ENCODE peak calls at places on chromosome 20, in five cellular contexts. One of them, this sample, is unnamed.

GRCh38 chr20:41182296-41183212 is 45.2 kb downstream of the PLCG1 start:
- DNase-seq in C1 segment of cervical spinal cord: no peak
- DNase-seq in head of caudate nucleus: no peak
- DNase-seq in SK-N-SH: no peak
- DNase-seq in NAMALWA: no peak
- DNase-seq in this sample: peak

GRCh38 chr20:47773381-47773786 is 11.9 kb downstream of the SULF2 start:
- DNase-seq in SK-N-SH: no peak
- DNase-seq in NAMALWA: no peak
- DNase-seq in C1 segment of cervical spinal cord: no peak
- DNase-seq in head of caudate nucleus: no peak
- DNase-seq in this sample: no peak

GRCh38 chr20:32727663-32728062 is 15.6 kb downstream of the COMMD7 start:
- DNase-seq in SK-N-SH: no peak
- DNase-seq in C1 segment of cervical spinal cord: no peak
- DNase-seq in head of caudate nucleus: peak
- DNase-seq in NAMALWA: no peak
- DNase-seq in this sample: no peak

GRCh38 chr20:20553534-20553933 is 158.9 kb downstream of the RALGAPA2 start:
- DNase-seq in head of caudate nucleus: no peak
- DNase-seq in SK-N-SH: no peak
- DNase-seq in NAMALWA: no peak
- DNase-seq in C1 segment of cervical spinal cord: no peak
- DNase-seq in this sample: no peak

GRCh38 chr20:21019831-21020655 is 86.1 kb downstream of the LINC00237 start:
- DNase-seq in SK-N-SH: peak
- DNase-seq in head of caudate nucleus: no peak
- DNase-seq in NAMALWA: no peak
- DNase-seq in C1 segment of cervical spinal cord: no peak
- DNase-seq in this sample: peak

GRCh38 chr20:49853640-49854039 is 41.0 kb downstream of the SLC9A8 start:
- DNase-seq in NAMALWA: no peak
- DNase-seq in head of caudate nucleus: peak
- DNase-seq in SK-N-SH: peak
- DNase-seq in C1 segment of cervical spinal cord: no peak
- DNase-seq in this sample: no peak

GRCh38 chr20:47989957-47990356 is 204.7 kb upstream of the SULF2 start:
- DNase-seq in C1 segment of cervical spinal cord: no peak
- DNase-seq in NAMALWA: no peak
- DNase-seq in head of caudate nucleus: no peak
- DNase-seq in SK-N-SH: peak
- DNase-seq in this sample: no peak

GRCh38 chr20:46349742-46350056 is 41.4 kb upstream of the CDH22 start:
- DNase-seq in NAMALWA: peak
- DNase-seq in SK-N-SH: no peak
- DNase-seq in head of caudate nucleus: no peak
- DNase-seq in C1 segment of cervical spinal cord: no peak
- DNase-seq in this sample: no peak

GRCh38 chr20:41654884-41655283 is 36.7 kb upstream of the CHD6 start:
- DNase-seq in SK-N-SH: no peak
- DNase-seq in C1 segment of cervical spinal cord: no peak
- DNase-seq in NAMALWA: peak
- DNase-seq in head of caudate nucleus: no peak
- DNase-seq in this sample: no peak

GRCh38 chr20:3041818-3042504 is 1.5 kb upstream of the GNRH2 start:
- DNase-seq in head of caudate nucleus: no peak
- DNase-seq in C1 segment of cervical spinal cord: no peak
- DNase-seq in SK-N-SH: no peak
- DNase-seq in NAMALWA: no peak
- DNase-seq in this sample: no peak

GRCh38 chr20:44174996-44175766 is 11.8 kb downstream of the JPH2 start:
- DNase-seq in head of caudate nucleus: no peak
- DNase-seq in C1 segment of cervical spinal cord: no peak
- DNase-seq in SK-N-SH: no peak
- DNase-seq in NAMALWA: no peak
- DNase-seq in this sample: no peak

GRCh38 chr20:57947421-57948176 is 237.8 kb upstream of the PMEPA1 start:
- DNase-seq in SK-N-SH: no peak
- DNase-seq in C1 segment of cervical spinal cord: no peak
- DNase-seq in NAMALWA: no peak
- DNase-seq in head of caudate nucleus: no peak
- DNase-seq in this sample: no peak

GRCh38 chr20:59013031-59013951 is 5.9 kb upstream of the TUBB1 start:
- DNase-seq in C1 segment of cervical spinal cord: no peak
- DNase-seq in NAMALWA: no peak
- DNase-seq in SK-N-SH: no peak
- DNase-seq in head of caudate nucleus: no peak
- DNase-seq in this sample: no peak

GRCh38 chr20:43389839-43390626 is 67.7 kb upstream of the SRSF6 start:
- DNase-seq in head of caudate nucleus: no peak
- DNase-seq in SK-N-SH: peak
- DNase-seq in NAMALWA: no peak
- DNase-seq in C1 segment of cervical spinal cord: no peak
- DNase-seq in this sample: peak

GRCh38 chr20:50968289-50968688 is 9.7 kb downstream of the MOCS3 start:
- DNase-seq in C1 segment of cervical spinal cord: no peak
- DNase-seq in head of caudate nucleus: no peak
- DNase-seq in SK-N-SH: no peak
- DNase-seq in NAMALWA: no peak
- DNase-seq in this sample: no peak

GRCh38 chr20:22904905-22905304 is 130.2 kb upstream of the SSTR4 start:
- DNase-seq in NAMALWA: no peak
- DNase-seq in C1 segment of cervical spinal cord: no peak
- DNase-seq in SK-N-SH: no peak
- DNase-seq in head of caudate nucleus: no peak
- DNase-seq in this sample: no peak

GRCh38 chr20:64041781-64042771 is 6.1 kb downstream of the C20orf204 start:
- DNase-seq in head of caudate nucleus: no peak
- DNase-seq in C1 segment of cervical spinal cord: no peak
- DNase-seq in NAMALWA: no peak
- DNase-seq in SK-N-SH: no peak
- DNase-seq in this sample: no peak

GRCh38 chr20:14824996-14825395 is 487.6 kb upstream of the FLRT3 start:
- DNase-seq in NAMALWA: no peak
- DNase-seq in head of caudate nucleus: no peak
- DNase-seq in C1 segment of cervical spinal cord: no peak
- DNase-seq in SK-N-SH: no peak
- DNase-seq in this sample: no peak

GRCh38 chr20:33657704-33658095 is 4.4 kb upstream of the C20orf144 start:
- DNase-seq in C1 segment of cervical spinal cord: no peak
- DNase-seq in head of caudate nucleus: no peak
- DNase-seq in NAMALWA: no peak
- DNase-seq in SK-N-SH: peak
- DNase-seq in this sample: peak

GRCh38 chr20:54176610-54177009 is 2.8 kb upstream of the CYP24A1 start:
- DNase-seq in NAMALWA: no peak
- DNase-seq in SK-N-SH: no peak
- DNase-seq in C1 segment of cervical spinal cord: no peak
- DNase-seq in head of caudate nucleus: no peak
- DNase-seq in this sample: no peak

GRCh38 chr20:50967621-50968020 is 9.0 kb downstream of the MOCS3 start:
- DNase-seq in SK-N-SH: no peak
- DNase-seq in C1 segment of cervical spinal cord: no peak
- DNase-seq in head of caudate nucleus: no peak
- DNase-seq in NAMALWA: no peak
- DNase-seq in this sample: no peak

GRCh38 chr20:58718729-58719128 is 26.1 kb downstream of the NPEPL1 start:
- DNase-seq in head of caudate nucleus: no peak
- DNase-seq in SK-N-SH: no peak
- DNase-seq in NAMALWA: no peak
- DNase-seq in C1 segment of cervical spinal cord: no peak
- DNase-seq in this sample: peak

GRCh38 chr20:24501764-24502163 is 32.3 kb downstream of the SYNDIG1 start:
- DNase-seq in SK-N-SH: no peak
- DNase-seq in NAMALWA: no peak
- DNase-seq in head of caudate nucleus: no peak
- DNase-seq in C1 segment of cervical spinal cord: no peak
- DNase-seq in this sample: no peak

GRCh38 chr20:16599257-16599656 is 26.0 kb upstream of the KIF16B start:
- DNase-seq in head of caudate nucleus: no peak
- DNase-seq in SK-N-SH: no peak
- DNase-seq in C1 segment of cervical spinal cord: no peak
- DNase-seq in NAMALWA: no peak
- DNase-seq in this sample: no peak

GRCh38 chr20:48716086-48716485 is 111.7 kb downstream of the PREX1 start:
- DNase-seq in NAMALWA: no peak
- DNase-seq in C1 segment of cervical spinal cord: no peak
- DNase-seq in head of caudate nucleus: no peak
- DNase-seq in SK-N-SH: no peak
- DNase-seq in this sample: no peak